ENCODE peak calls at places on chromosomes 1 and 21, in five cellular contexts. Q is A549; L is iPS-NIHi11; H is effector CD4-positive, alpha-beta T cell; B is M059J. O is an unnamed sample.

GRCh38 chr1:25572107-25572506 is 28.7 kb downstream of the LDLRAP1 start:
- DNase-seq in L (no peak), B (no peak), Q (no peak), H (no peak), O (no peak)

GRCh38 chr1:916173-917075 is 7.3 kb upstream of the SAMD11 start:
- DNase-seq in Q (no peak), H (no peak), L (no peak), B (no peak), O (peak)

GRCh38 chr1:157776971-157777386 is at the start of gene FCRL2:
- DNase-seq in Q (no peak), H (no peak), L (no peak), B (no peak), O (no peak)

GRCh38 chr1:23366598-23366997 is 3.0 kb downstream of the ZNF436 start:
- DNase-seq in Q (no peak), L (no peak), H (no peak), B (no peak), O (no peak)

GRCh38 chr21:43346551-43346950 is 80.4 kb downstream of the SIK1 start:
- DNase-seq in H (no peak), L (no peak), B (no peak), Q (no peak), O (no peak)

GRCh38 chr1:61254629-61255323 is 172.4 kb downstream of the NFIA start:
- DNase-seq in H (no peak), L (no peak), Q (no peak), B (peak), O (no peak)

GRCh38 chr1:233668725-233669294 is 54.9 kb downstream of the KCNK1 start:
- DNase-seq in B (peak), L (no peak), Q (peak), H (no peak), O (no peak)

GRCh38 chr1:230757856-230758704 is 10.9 kb downstream of the CAPN9 start:
- DNase-seq in L (no peak), H (no peak), B (no peak), Q (no peak), O (no peak)

GRCh38 chr1:36070349-36070748 is 13.5 kb upstream of the TEKT2 start:
- DNase-seq in Q (no peak), B (no peak), H (no peak), L (no peak), O (no peak)

GRCh38 chr1:182080955-182081582 is 19.6 kb upstream of the ZNF648 start:
- DNase-seq in Q (peak), B (peak), L (peak), H (no peak), O (peak)

GRCh38 chr1:12208764-12209494 is 20.9 kb upstream of the VPS13D start:
- DNase-seq in Q (peak), H (peak), B (peak), L (peak), O (peak)

GRCh38 chr1:237166593-237167077 is 124.7 kb downstream of the RYR2 start:
- DNase-seq in B (no peak), L (no peak), H (no peak), Q (no peak), O (no peak)

GRCh38 chr1:119046429-119047039 is 58.4 kb upstream of the TBX15 start:
- DNase-seq in H (no peak), B (no peak), Q (no peak), L (no peak), O (no peak)

GRCh38 chr1:236913371-236914037 is 90.7 kb downstream of the MT1HL1 start:
- DNase-seq in L (no peak), H (no peak), B (peak), Q (no peak), O (no peak)

GRCh38 chr1:172845371-172845770 is 186.5 kb downstream of the FASLG start:
- DNase-seq in B (no peak), H (no peak), Q (no peak), L (no peak), O (no peak)

GRCh38 chr1:26409191-26409751 is 1.3 kb upstream of the LIN28A start:
- DNase-seq in L (peak), B (peak), H (no peak), Q (no peak), O (no peak)

GRCh38 chr1:15013767-15014166 is 139.8 kb upstream of the TMEM51 start:
- DNase-seq in B (no peak), L (no peak), Q (no peak), H (no peak), O (no peak)

GRCh38 chr1:53833393-53833792 is 4.7 kb downstream of the NDC1 start:
- DNase-seq in H (no peak), B (no peak), Q (no peak), L (no peak), O (no peak)

GRCh38 chr1:222126052-222126451 is 384.2 kb upstream of the DUSP10 start:
- DNase-seq in Q (no peak), B (no peak), L (no peak), H (no peak), O (no peak)

GRCh38 chr1:152959801-152960451 is 10.5 kb upstream of the SPRR4 start:
- DNase-seq in L (no peak), B (no peak), H (no peak), Q (no peak), O (no peak)

GRCh38 chr1:63320024-63320799 is 2.2 kb upstream of the FOXD3 start:
- DNase-seq in L (no peak), B (no peak), H (no peak), Q (no peak), O (no peak)

GRCh38 chr1:160376525-160377131 is 9.8 kb downstream of the NHLH1 start:
- DNase-seq in B (peak), Q (peak), H (no peak), L (peak), O (peak)

O was measured in HEK293T.